ENCODE peak calls at places on chromosomes 11 and 22, in seven cellular contexts. One of them, this sample, is unnamed.

GRCh38 chr11:35260342-35260985 is 121.5 kb downstream of the CD44 start:
- DNase-seq in MM.1S: no peak
- DNase-seq in left ventricle myocardium superior: no peak
- DNase-seq in lower leg skin: no peak
- DNase-seq in H54: no peak
- DNase-seq in mucosa of descending colon: no peak
- DNase-seq in KBM-7: no peak
- DNase-seq in this sample: no peak

GRCh38 chr11:46050065-46050464 is 71.2 kb downstream of the PHF21A start:
- DNase-seq in left ventricle myocardium superior: peak
- DNase-seq in MM.1S: no peak
- DNase-seq in KBM-7: no peak
- DNase-seq in lower leg skin: no peak
- DNase-seq in H54: peak
- DNase-seq in mucosa of descending colon: no peak
- DNase-seq in this sample: no peak

GRCh38 chr11:4191031-4191571 is 96.5 kb downstream of the RRM1 start:
- DNase-seq in KBM-7: no peak
- DNase-seq in left ventricle myocardium superior: peak
- DNase-seq in lower leg skin: no peak
- DNase-seq in MM.1S: no peak
- DNase-seq in mucosa of descending colon: no peak
- DNase-seq in H54: no peak
- DNase-seq in this sample: peak

GRCh38 chr11:14644396-14645246 is 1.0 kb downstream of the PDE3B start:
- DNase-seq in H54: no peak
- DNase-seq in left ventricle myocardium superior: peak
- DNase-seq in mucosa of descending colon: peak
- DNase-seq in MM.1S: peak
- DNase-seq in lower leg skin: no peak
- DNase-seq in KBM-7: peak
- DNase-seq in this sample: no peak

GRCh38 chr22:25747245-25747944 is 5.4 kb downstream of the MYO18B start:
- DNase-seq in lower leg skin: no peak
- DNase-seq in KBM-7: no peak
- DNase-seq in H54: peak
- DNase-seq in MM.1S: no peak
- DNase-seq in mucosa of descending colon: peak
- DNase-seq in left ventricle myocardium superior: peak
- DNase-seq in this sample: no peak

GRCh38 chr22:50531546-50532352 is 1.9 kb upstream of the TYMP start:
- DNase-seq in lower leg skin: peak
- DNase-seq in H54: no peak
- DNase-seq in left ventricle myocardium superior: peak
- DNase-seq in MM.1S: no peak
- DNase-seq in KBM-7: no peak
- DNase-seq in mucosa of descending colon: peak
- DNase-seq in this sample: no peak

GRCh38 chr22:49155809-49156580 is 671.7 kb downstream of the BRD1 start:
- DNase-seq in KBM-7: no peak
- DNase-seq in MM.1S: no peak
- DNase-seq in left ventricle myocardium superior: no peak
- DNase-seq in lower leg skin: no peak
- DNase-seq in mucosa of descending colon: no peak
- DNase-seq in H54: no peak
- DNase-seq in this sample: no peak

GRCh38 chr11:131136476-131136875 is 220.2 kb upstream of the SNX19 start:
- DNase-seq in lower leg skin: no peak
- DNase-seq in MM.1S: no peak
- DNase-seq in left ventricle myocardium superior: no peak
- DNase-seq in H54: no peak
- DNase-seq in KBM-7: no peak
- DNase-seq in mucosa of descending colon: no peak
- DNase-seq in this sample: no peak

GRCh38 chr22:17980638-17981051 is 43.7 kb downstream of the MICAL3 start:
- DNase-seq in left ventricle myocardium superior: peak
- DNase-seq in lower leg skin: peak
- DNase-seq in MM.1S: no peak
- DNase-seq in H54: no peak
- DNase-seq in KBM-7: peak
- DNase-seq in mucosa of descending colon: peak
- DNase-seq in this sample: no peak

GRCh38 chr11:120226714-120227113 is 13.2 kb upstream of the POU2F3 start:
- DNase-seq in mucosa of descending colon: no peak
- DNase-seq in lower leg skin: no peak
- DNase-seq in left ventricle myocardium superior: peak
- DNase-seq in KBM-7: no peak
- DNase-seq in MM.1S: no peak
- DNase-seq in H54: no peak
- DNase-seq in this sample: no peak

GRCh38 chr22:49636649-49637048 is 191.0 kb downstream of the BRD1 start:
- DNase-seq in MM.1S: no peak
- DNase-seq in mucosa of descending colon: no peak
- DNase-seq in left ventricle myocardium superior: no peak
- DNase-seq in lower leg skin: no peak
- DNase-seq in H54: no peak
- DNase-seq in KBM-7: no peak
- DNase-seq in this sample: no peak

GRCh38 chr22:33006220-33006954 is 51.8 kb downstream of the SYN3 start:
- DNase-seq in MM.1S: no peak
- DNase-seq in KBM-7: no peak
- DNase-seq in left ventricle myocardium superior: no peak
- DNase-seq in H54: no peak
- DNase-seq in mucosa of descending colon: no peak
- DNase-seq in lower leg skin: peak
- DNase-seq in this sample: no peak

GRCh38 chr11:27921472-27921871 is 186.5 kb downstream of the KIF18A start:
- DNase-seq in KBM-7: no peak
- DNase-seq in mucosa of descending colon: no peak
- DNase-seq in lower leg skin: no peak
- DNase-seq in MM.1S: no peak
- DNase-seq in left ventricle myocardium superior: no peak
- DNase-seq in H54: no peak
- DNase-seq in this sample: no peak

GRCh38 chr22:28116261-28116673 is 197.2 kb upstream of the PITPNB start:
- DNase-seq in H54: no peak
- DNase-seq in KBM-7: no peak
- DNase-seq in lower leg skin: peak
- DNase-seq in left ventricle myocardium superior: peak
- DNase-seq in mucosa of descending colon: no peak
- DNase-seq in MM.1S: no peak
- DNase-seq in this sample: no peak

GRCh38 chr11:102323542-102324261 is 6.4 kb downstream of the BIRC3 start:
- DNase-seq in mucosa of descending colon: no peak
- DNase-seq in left ventricle myocardium superior: no peak
- DNase-seq in MM.1S: no peak
- DNase-seq in KBM-7: no peak
- DNase-seq in lower leg skin: no peak
- DNase-seq in H54: no peak
- DNase-seq in this sample: no peak

GRCh38 chr11:92302766-92303165 is 78.1 kb downstream of the FAT3 start:
- DNase-seq in MM.1S: no peak
- DNase-seq in left ventricle myocardium superior: no peak
- DNase-seq in lower leg skin: no peak
- DNase-seq in mucosa of descending colon: no peak
- DNase-seq in KBM-7: no peak
- DNase-seq in H54: no peak
- DNase-seq in this sample: no peak

GRCh38 chr11:67452141-67452952 is at the start of gene GPR152:
- DNase-seq in left ventricle myocardium superior: peak
- DNase-seq in mucosa of descending colon: no peak
- DNase-seq in lower leg skin: no peak
- DNase-seq in KBM-7: no peak
- DNase-seq in MM.1S: no peak
- DNase-seq in H54: no peak
- DNase-seq in this sample: no peak

GRCh38 chr22:32144875-32145274 is 14.2 kb downstream of the C22orf42 start:
- DNase-seq in mucosa of descending colon: no peak
- DNase-seq in lower leg skin: no peak
- DNase-seq in MM.1S: no peak
- DNase-seq in H54: no peak
- DNase-seq in left ventricle myocardium superior: no peak
- DNase-seq in KBM-7: peak
- DNase-seq in this sample: no peak

GRCh38 chr11:27414644-27415043 is 51.6 kb upstream of the CCDC34 start:
- DNase-seq in KBM-7: no peak
- DNase-seq in lower leg skin: no peak
- DNase-seq in left ventricle myocardium superior: no peak
- DNase-seq in H54: no peak
- DNase-seq in MM.1S: no peak
- DNase-seq in mucosa of descending colon: no peak
- DNase-seq in this sample: no peak

GRCh38 chr11:69627551-69627950 is 13.4 kb upstream of the CCND1 start:
- DNase-seq in KBM-7: no peak
- DNase-seq in left ventricle myocardium superior: no peak
- DNase-seq in mucosa of descending colon: no peak
- DNase-seq in lower leg skin: no peak
- DNase-seq in MM.1S: no peak
- DNase-seq in H54: no peak
- DNase-seq in this sample: no peak

GRCh38 chr11:108906329-108906728 is 241.5 kb downstream of the DDX10 start:
- DNase-seq in MM.1S: no peak
- DNase-seq in left ventricle myocardium superior: no peak
- DNase-seq in KBM-7: no peak
- DNase-seq in lower leg skin: no peak
- DNase-seq in H54: no peak
- DNase-seq in mucosa of descending colon: no peak
- DNase-seq in this sample: no peak

GRCh38 chr11:78470861-78471442 is 53.3 kb upstream of the GAB2 start:
- DNase-seq in left ventricle myocardium superior: no peak
- DNase-seq in MM.1S: no peak
- DNase-seq in mucosa of descending colon: no peak
- DNase-seq in KBM-7: no peak
- DNase-seq in H54: no peak
- DNase-seq in lower leg skin: no peak
- DNase-seq in this sample: no peak